ENCODE peak calls at places on chromosomes 12 and 14, in four cellular contexts. Y is stimulated activated CD8-positive, alpha-beta memory T cell treated with anti-CD3 and anti-CD28 coated beads, Interleukin-12 subunit alpha, Interleukin-12 subunit beta, amount 100 ng/mL, for 4 hours; J is activated T-helper 1 cell treated with Interleukin-2 at 50 U/mL for 16 hours; C is substantia nigra. T is an unnamed sample.
A peak's percentile ranks its signal among the peaks of the same experiment; 100 is the strongest.

GRCh38 chr12:41486718-41487117 is 298.6 kb downstream of the PDZRN4 start:
- DNase-seq in Y (no peak), J (no peak), C (no peak), T (no peak)

GRCh38 chr14:59422069-59422881 is 42.9 kb downstream of the GPR135 start:
- DNase-seq in C (no peak), Y (no peak), J (no peak), T (no peak)

GRCh38 chr12:65707051-65707450 is 117.2 kb upstream of the HMGA2 start:
- DNase-seq in J (no peak), Y (no peak), C (no peak), T (no peak)

GRCh38 chr12:98893126-98893525 is 248.0 kb downstream of the APAF1 start:
- DNase-seq in J (no peak), C (no peak), Y (no peak), T (no peak)

GRCh38 chr12:3551386-3551785 is 60.4 kb downstream of the PRMT8 start:
- DNase-seq in J (no peak), C (no peak), Y (no peak), T (no peak)

GRCh38 chr12:22334696-22335290 is at the start of gene ST8SIA1:
- DNase-seq in C (peak; percentile 32), J (peak; percentile 61), Y (peak; percentile 32), T (no peak)

GRCh38 chr12:48980953-48981756 is 3.0 kb downstream of the WNT1 start:
- DNase-seq in J (no peak), Y (peak; percentile 24), C (no peak), T (no peak)

GRCh38 chr12:72226510-72226909 is 45.7 kb upstream of the TRHDE start:
- DNase-seq in J (no peak), Y (no peak), C (no peak), T (no peak)

GRCh38 chr14:60968671-60969070 is 12.2 kb downstream of the TRMT5 start:
- DNase-seq in J (no peak), C (no peak), Y (no peak), T (no peak)

GRCh38 chr12:62598846-62599245 is 132.2 kb downstream of the MON2 start:
- DNase-seq in Y (no peak), C (no peak), J (no peak), T (no peak)

GRCh38 chr12:44930972-44931600 is 55.0 kb upstream of the NELL2 start:
- DNase-seq in J (no peak), Y (no peak), C (no peak), T (no peak)

GRCh38 chr14:50008562-50009355 is 107.6 kb downstream of the VCPKMT start:
- DNase-seq in C (no peak), Y (no peak), J (no peak), T (no peak)

GRCh38 chr14:64807588-64807987 is 72.1 kb downstream of the SPTB start:
- DNase-seq in C (no peak), Y (no peak), J (no peak), T (no peak)

GRCh38 chr12:102990419-102990818 is 32.9 kb downstream of the ASCL1 start:
- DNase-seq in Y (no peak), J (no peak), C (no peak), T (no peak)

GRCh38 chr12:17192721-17193120 is 586.8 kb upstream of the LMO3 start:
- DNase-seq in J (no peak), C (no peak), Y (no peak), T (no peak)

GRCh38 chr14:79573486-79573885 is 637.8 kb downstream of the DIO2 start:
- DNase-seq in C (no peak), Y (no peak), J (no peak), T (no peak)

GRCh38 chr12:19198272-19198671 is 68.7 kb downstream of the PLEKHA5 start:
- DNase-seq in Y (no peak), C (no peak), J (no peak), T (no peak)

GRCh38 chr12:33427071-33427470 is 12.5 kb downstream of the SYT10 start:
- DNase-seq in Y (no peak), J (no peak), C (no peak), T (no peak)

GRCh38 chr12:52291267-52291935 is at the start of gene KRT81:
- DNase-seq in C (no peak), Y (no peak), J (no peak), T (no peak)

GRCh38 chr12:110698171-110698902 is 9.4 kb upstream of the HVCN1 start:
- DNase-seq in J (peak; percentile 51), Y (peak; percentile 47), C (no peak), T (peak; percentile 60)

GRCh38 chr12:2284857-2285256 is 232.1 kb downstream of the CACNA1C start:
- DNase-seq in Y (no peak), C (peak; percentile 63), J (no peak), T (no peak)

GRCh38 chr12:45991289-45992249 is 1.2 kb upstream of the SCAF11 start:
- DNase-seq in C (peak; percentile 55), J (peak; percentile 48), Y (peak; percentile 50), T (peak; percentile 53)

GRCh38 chr14:23910081-23910875 is 43.3 kb upstream of the DHRS4 start:
- DNase-seq in J (no peak), C (peak; percentile 12), Y (no peak), T (no peak)

GRCh38 chr14:54366726-54367707 is 29.8 kb upstream of the CDKN3 start:
- DNase-seq in J (peak; percentile 3), C (peak; percentile 17), Y (no peak), T (no peak)

GRCh38 chr12:51322452-51322851 is 1.5 kb downstream of the BIN2 start:
- DNase-seq in C (no peak), Y (no peak), J (no peak), T (no peak)

GRCh38 chr12:110501378-110501721 is 561 bp downstream of the VPS29 start:
- DNase-seq in J (no peak), Y (no peak), C (no peak), T (no peak)

GRCh38 chr12:70006619-70006973 is 181.6 kb downstream of the MYRFL start:
- DNase-seq in Y (no peak), C (no peak), J (no peak), T (no peak)

GRCh38 chr12:5665615-5666014 is 233.7 kb downstream of the NTF3 start:
- DNase-seq in J (no peak), C (no peak), Y (no peak), T (no peak)

GRCh38 chr14:52950410-52950897 is 396 bp downstream of the FERMT2 start:
- DNase-seq in J (no peak), C (peak; percentile 42), Y (no peak), T (peak; percentile 25)

GRCh38 chr12:26122681-26123481 is 2.0 kb downstream of the BHLHE41 start:
- DNase-seq in C (peak; percentile 77), J (no peak), Y (no peak), T (no peak)

GRCh38 chr12:6632026-6632978 is 3.5 kb downstream of the LPAR5 start:
- DNase-seq in C (no peak), J (no peak), Y (no peak), T (peak; percentile 51)

GRCh38 chr12:11016937-11017336 is 5.5 kb downstream of the TAS2R19 start:
- DNase-seq in Y (no peak), C (no peak), J (no peak), T (no peak)

GRCh38 chr12:47235258-47236040 is 155.7 kb upstream of the AMIGO2 start:
- DNase-seq in Y (no peak), J (no peak), C (no peak), T (no peak)